ENCODE peak calls at places on chromosomes 11 and 22, in seven cellular contexts. K is transverse colon; V is CD8-positive, alpha-beta T cell; Y is fibroblast of lung; M is pancreas; N is substantia nigra; X is left ventricle myocardium inferior. C is an unnamed sample.

GRCh38 chr22:46829140-46829891 is 66.9 kb downstream of the TBC1D22A start:
- DNase-seq in K (no peak), V (no peak), Y (peak), M (no peak), N (no peak), X (no peak), C (no peak)

GRCh38 chr11:62400760-62401159 is 18.1 kb upstream of the SCGB1A1 start:
- DNase-seq in K (peak), V (no peak), Y (peak), M (no peak), N (no peak), X (peak), C (peak)

GRCh38 chr11:114215428-114215827 is 80.8 kb upstream of the NNMT start:
- DNase-seq in K (no peak), V (no peak), Y (no peak), M (no peak), N (no peak), X (no peak), C (no peak)

GRCh38 chr11:86916330-86916729 is 38.9 kb downstream of the FZD4 start:
- DNase-seq in K (no peak), V (no peak), Y (peak), M (no peak), N (no peak), X (no peak), C (no peak)

GRCh38 chr11:103863497-103863896 is 172.9 kb upstream of the DDI1 start:
- DNase-seq in K (no peak), V (no peak), Y (peak), M (no peak), N (no peak), X (no peak), C (no peak)

GRCh38 chr11:14411818-14412217 is 52.8 kb upstream of the RRAS2 start:
- DNase-seq in K (no peak), V (no peak), Y (peak), M (no peak), N (no peak), X (peak), C (no peak)

GRCh38 chr11:9719949-9720646 is 56.2 kb downstream of the SWAP70 start:
- DNase-seq in K (no peak), V (no peak), Y (no peak), M (no peak), N (no peak), X (no peak), C (no peak)

GRCh38 chr11:1837171-1838076 is 1.4 kb upstream of the TNNI2 start:
- DNase-seq in K (peak), V (peak), Y (peak), M (peak), N (no peak), X (peak), C (no peak)

GRCh38 chr11:95108159-95108611 is 18.5 kb downstream of the ENDOD1 start:
- DNase-seq in K (peak), V (no peak), Y (peak), M (no peak), N (no peak), X (peak), C (no peak)

GRCh38 chr22:35620624-35621245 is 3.6 kb upstream of the MB start:
- DNase-seq in K (no peak), V (no peak), Y (peak), M (no peak), N (no peak), X (no peak), C (no peak)

GRCh38 chr22:45332001-45332400 is 22.3 kb downstream of the FAM118A start:
- DNase-seq in K (no peak), V (no peak), Y (no peak), M (no peak), N (no peak), X (no peak), C (no peak)

GRCh38 chr11:36311926-36312592 is 16.0 kb downstream of the PRR5L start:
- DNase-seq in K (no peak), V (no peak), Y (peak), M (no peak), N (no peak), X (no peak), C (no peak)

GRCh38 chr11:3222941-3223905 is 4.6 kb upstream of the MRGPRG start:
- DNase-seq in K (peak), V (no peak), Y (no peak), M (no peak), N (no peak), X (no peak), C (no peak)

GRCh38 chr11:132910016-132910760 is 622.1 kb downstream of the OPCML start:
- DNase-seq in K (no peak), V (no peak), Y (no peak), M (no peak), N (no peak), X (no peak), C (no peak)

GRCh38 chr22:46349238-46349637 is 13.7 kb downstream of the TRMU start:
- DNase-seq in K (no peak), V (no peak), Y (no peak), M (peak), N (no peak), X (no peak), C (peak)

GRCh38 chr11:10305262-10305963 is 540 bp downstream of the ADM start:
- DNase-seq in K (peak), V (no peak), Y (peak), M (no peak), N (no peak), X (peak), C (no peak)

GRCh38 chr11:1839204-1839923 is 583 bp downstream of the TNNI2 start:
- DNase-seq in K (no peak), V (no peak), Y (no peak), M (no peak), N (no peak), X (peak), C (no peak)

GRCh38 chr11:26583550-26583949 is 11.5 kb upstream of the MUC15 start:
- DNase-seq in K (no peak), V (no peak), Y (no peak), M (no peak), N (no peak), X (no peak), C (no peak)

GRCh38 chr11:131977854-131978253 is 607.4 kb downstream of the NTM start:
- DNase-seq in K (no peak), V (no peak), Y (peak), M (no peak), N (no peak), X (no peak), C (no peak)

GRCh38 chr11:61670626-61671025 is 9.6 kb upstream of the DAGLA start:
- DNase-seq in K (no peak), V (no peak), Y (no peak), M (no peak), N (no peak), X (no peak), C (no peak)

GRCh38 chr11:88246680-88247079 is 71.4 kb upstream of the RAB38 start:
- DNase-seq in K (no peak), V (no peak), Y (peak), M (no peak), N (no peak), X (no peak), C (no peak)

GRCh38 chr11:3164138-3164539 is 971 bp downstream of the OSBPL5 start:
- DNase-seq in K (peak), V (no peak), Y (no peak), M (no peak), N (no peak), X (peak), C (no peak)

DNA sequence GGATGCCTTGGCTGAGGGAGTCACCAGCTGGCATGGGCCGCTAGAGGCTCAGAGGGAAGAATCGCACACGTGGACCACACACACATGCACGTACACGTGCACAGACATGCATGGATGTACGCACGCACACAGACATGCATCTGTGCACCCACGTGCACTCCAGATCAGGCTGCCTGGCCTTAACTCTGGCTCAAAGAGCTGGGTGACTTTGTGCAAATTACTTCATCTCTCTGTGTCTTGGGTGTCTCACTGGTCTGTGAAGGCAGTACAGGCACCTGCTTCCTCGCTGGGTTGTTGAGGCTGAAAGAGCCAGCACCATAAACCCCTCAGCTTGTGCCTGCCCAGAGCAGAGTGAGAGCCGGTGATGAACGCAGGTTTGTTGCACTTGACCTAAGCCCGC is 28.7 kb downstream of the TMPRSS6 start:
- DNase-seq in K (no peak), V (no peak), Y (no peak), M (no peak), N (no peak), X (no peak), C (no peak)
- H3K27ac ChIP-seq in K (no peak), V (peak), Y (no peak), M (no peak), N (no peak), X (no peak), C (no peak)

DNA sequence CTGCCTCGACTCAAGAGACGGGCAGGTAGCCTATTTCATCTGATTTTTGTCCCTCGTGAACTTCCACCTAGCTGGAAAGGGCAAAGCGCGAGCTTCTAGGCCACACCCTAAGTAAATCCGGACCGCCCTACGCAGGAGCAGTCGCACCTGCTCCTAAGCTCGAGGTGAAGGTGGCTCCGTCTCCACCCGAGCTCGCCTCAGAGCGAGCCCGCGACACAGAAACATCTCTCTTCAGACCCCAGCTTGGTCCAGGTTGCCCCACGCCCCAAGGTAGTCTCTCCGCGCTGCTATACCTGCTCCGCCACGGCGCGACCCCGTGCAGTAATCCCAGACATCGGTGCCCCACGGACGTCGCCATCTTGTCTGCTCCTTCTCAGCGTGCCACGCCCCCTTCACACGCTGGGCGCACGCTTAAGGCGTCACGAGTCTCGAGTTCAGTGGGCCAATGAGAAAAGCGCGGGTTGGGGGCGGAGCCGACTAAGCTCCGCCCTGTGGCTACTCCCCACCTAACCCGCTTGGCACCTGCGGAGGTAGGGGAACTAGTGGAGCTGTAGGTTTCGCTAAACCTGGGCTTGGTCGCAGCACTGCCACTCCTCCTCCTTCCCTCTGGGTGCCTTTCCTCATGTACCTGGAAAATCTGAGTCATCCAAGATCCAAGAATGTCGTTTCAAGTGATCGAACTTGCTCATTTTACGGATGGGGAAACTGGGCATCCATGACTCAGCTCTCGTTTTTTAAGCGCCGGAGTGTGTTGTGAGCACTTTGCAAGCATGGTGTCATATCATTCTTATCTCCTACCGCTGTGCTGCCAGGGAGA is at the start of gene PISD:
- DNase-seq in K (peak), V (peak), Y (peak), M (peak), N (peak), X (peak), C (peak)
- H3K27ac ChIP-seq in K (peak), V (peak), Y (peak), M (peak), N (peak), X (peak), C (peak)

GRCh38 chr22:22318723-22319465 is 74.3 kb downstream of the VPREB1 start:
- DNase-seq in K (no peak), V (no peak), Y (no peak), M (no peak), N (no peak), X (no peak), C (no peak)

DNA sequence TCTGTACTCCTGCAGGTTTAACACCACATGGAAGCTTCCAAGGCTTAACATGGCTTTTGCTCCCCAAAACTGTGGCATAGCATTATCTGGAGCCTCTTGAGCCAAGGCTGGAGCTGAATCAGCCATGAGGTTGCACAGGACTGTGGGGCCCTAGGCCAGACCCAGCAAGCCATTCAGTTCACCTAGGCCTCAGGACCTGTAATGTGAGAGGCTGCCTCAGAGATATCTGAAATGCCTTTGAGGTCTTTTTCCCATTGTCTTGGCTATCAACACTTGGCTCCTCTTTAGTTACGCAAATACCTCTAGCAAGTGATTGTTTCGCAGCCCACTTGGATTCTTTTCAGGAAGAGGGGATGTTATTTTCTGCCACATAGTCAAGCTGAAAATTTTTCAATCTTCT is 72.0 kb downstream of the VPREB1 start:
- DNase-seq in K (no peak), V (no peak), Y (no peak), M (no peak), N (no peak), X (no peak), C (no peak)
- H3K27ac ChIP-seq in K (no peak), V (no peak), Y (no peak), M (no peak), N (no peak), X (no peak), C (no peak)

DNA sequence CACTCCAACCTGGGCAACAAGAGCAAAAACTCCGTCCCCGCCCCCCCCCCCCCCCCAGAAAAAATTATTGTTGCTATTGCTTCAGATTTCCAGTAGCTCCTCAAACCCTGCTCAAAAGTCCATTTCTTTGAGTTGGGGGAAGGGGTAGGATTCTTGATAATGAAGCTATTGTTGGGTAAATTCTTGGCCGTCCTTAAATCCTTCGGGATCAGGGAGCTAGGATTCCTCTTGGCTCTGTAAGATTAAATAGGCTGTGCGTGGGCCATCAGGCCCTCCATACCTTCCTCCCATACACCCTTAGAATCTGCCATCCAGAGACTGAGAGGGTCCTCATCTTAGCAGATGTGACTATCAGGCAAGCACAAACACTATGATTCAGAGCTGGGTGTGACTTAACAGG is 16.4 kb downstream of the YWHAH start:
- DNase-seq in K (no peak), V (no peak), Y (no peak), M (no peak), N (no peak), X (no peak), C (no peak)
- H3K27ac ChIP-seq in K (no peak), V (no peak), Y (no peak), M (no peak), N (no peak), X (no peak), C (no peak)

GRCh38 chr11:76705834-76706233 is 35.3 kb upstream of the LRRC32 start:
- DNase-seq in K (no peak), V (no peak), Y (no peak), M (no peak), N (no peak), X (no peak), C (no peak)

GRCh38 chr11:76703707-76704106 is 33.2 kb upstream of the LRRC32 start:
- DNase-seq in K (no peak), V (no peak), Y (no peak), M (no peak), N (no peak), X (no peak), C (no peak)

GRCh38 chr11:76702378-76703128 is 32.0 kb upstream of the LRRC32 start:
- DNase-seq in K (no peak), V (no peak), Y (no peak), M (no peak), N (no peak), X (no peak), C (no peak)

GRCh38 chr11:76706667-76707066 is 36.1 kb upstream of the LRRC32 start:
- DNase-seq in K (no peak), V (no peak), Y (no peak), M (no peak), N (no peak), X (no peak), C (no peak)

GRCh38 chr11:76704171-76704948 is 33.8 kb upstream of the LRRC32 start:
- DNase-seq in K (no peak), V (no peak), Y (no peak), M (no peak), N (no peak), X (no peak), C (no peak)
- H3K27ac ChIP-seq in K (no peak), V (no peak), Y (no peak), M (no peak), N (no peak), X (no peak), C (no peak)

GRCh38 chr11:32331098-32331497 is 104.2 kb downstream of the WT1 start:
- DNase-seq in K (no peak), V (no peak), Y (peak), M (no peak), N (no peak), X (no peak), C (no peak)
- H3K27ac ChIP-seq in K (no peak), V (no peak), Y (no peak), M (no peak), N (no peak), X (no peak), C (no peak)

DNA sequence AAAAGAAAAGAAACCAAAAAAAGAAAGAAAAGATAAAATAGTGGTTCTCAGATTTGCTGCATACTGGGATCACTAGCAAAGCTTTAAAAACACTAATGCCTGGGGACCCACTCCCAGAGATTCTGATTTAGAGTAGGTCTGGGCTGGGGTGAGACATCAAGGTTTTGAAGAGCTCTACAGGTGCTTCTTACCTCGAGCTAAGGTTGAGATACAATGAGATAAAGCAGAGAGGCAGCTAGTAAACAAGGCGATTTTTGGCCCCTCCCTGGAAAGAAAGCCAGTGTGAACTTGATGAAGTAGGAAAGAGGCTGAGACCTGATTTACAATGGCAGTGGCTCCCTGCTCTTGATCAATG is 327.6 kb upstream of the CCDC90B start:
- DNase-seq in K (no peak), V (no peak), Y (no peak), M (no peak), N (no peak), X (no peak), C (no peak)
- H3K27ac ChIP-seq in K (no peak), V (no peak), Y (no peak), M (no peak), N (no peak), X (no peak), C (no peak)

GRCh38 chr22:30591588-30592359 is at the start of gene PES1:
- DNase-seq in K (peak), V (peak), Y (peak), M (peak), N (peak), X (peak), C (peak)
- H3K27ac ChIP-seq in K (peak), V (peak), Y (peak), M (peak), N (peak), X (peak), C (peak)

GRCh38 chr11:104984818-104985217 is 16.4 kb upstream of the CASP4 start:
- DNase-seq in K (no peak), V (no peak), Y (no peak), M (no peak), N (no peak), X (no peak), C (no peak)

DNA sequence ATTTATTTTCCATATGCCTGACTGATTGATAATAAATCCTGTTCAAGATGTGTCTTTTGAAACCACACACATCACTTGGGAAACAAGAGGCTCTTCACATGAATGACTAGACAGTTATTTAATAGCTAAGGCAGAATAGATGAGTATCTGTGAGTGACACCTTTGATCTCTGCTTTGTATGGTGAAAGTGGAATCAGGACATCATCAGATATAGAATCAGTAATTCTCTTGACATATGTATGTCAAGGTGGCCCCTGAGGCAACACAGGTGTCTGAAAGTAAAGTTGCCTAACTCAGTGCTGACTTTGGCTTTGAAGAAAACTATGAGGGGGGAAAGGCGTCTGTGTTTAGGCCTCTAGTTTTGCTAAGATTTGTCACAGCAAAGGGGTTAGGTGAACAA is 11.5 kb upstream of the CASP4 start:
- DNase-seq in K (no peak), V (no peak), Y (no peak), M (no peak), N (no peak), X (no peak), C (no peak)
- H3K27ac ChIP-seq in K (no peak), V (no peak), Y (no peak), M (no peak), N (no peak), X (no peak), C (no peak)

DNA sequence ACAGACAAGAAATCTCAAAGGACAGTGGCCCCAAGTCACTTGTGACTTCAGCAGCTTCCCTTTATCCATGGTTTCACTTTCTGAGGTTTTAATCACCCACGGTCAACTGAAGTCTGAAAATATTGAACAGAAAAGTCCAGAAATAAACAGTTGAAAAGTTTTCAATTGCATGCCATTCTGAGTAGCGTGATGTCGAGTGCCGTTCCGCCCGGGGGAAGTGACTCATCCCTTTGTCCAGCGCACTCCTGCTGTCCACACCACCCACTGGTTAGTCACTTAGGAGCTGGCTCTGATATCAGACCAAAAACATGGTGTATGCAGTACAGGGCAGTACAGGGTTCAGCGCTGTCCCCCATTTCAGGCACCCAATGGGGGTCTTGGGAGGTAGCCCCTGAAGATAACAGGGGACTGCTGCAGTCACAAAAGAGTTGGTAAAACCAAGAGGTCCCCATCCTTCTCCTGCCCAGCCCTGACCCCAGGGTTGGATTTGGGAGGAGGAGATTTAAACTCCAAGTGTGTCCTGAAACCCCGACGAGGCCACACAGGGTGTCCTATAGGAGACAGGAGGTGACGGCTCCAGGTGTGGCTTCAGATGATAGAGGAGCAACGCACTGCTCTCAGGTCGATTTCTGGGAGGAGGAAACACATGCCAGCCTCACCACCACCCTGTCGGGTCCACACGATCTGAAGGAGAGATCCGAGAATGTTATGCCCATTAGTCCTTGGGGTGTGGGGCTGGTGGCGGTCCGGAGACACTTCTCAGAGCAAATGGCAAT is 390.1 kb downstream of the CTTN start:
- DNase-seq in K (no peak), V (no peak), Y (peak), M (no peak), N (no peak), X (no peak), C (no peak)
- H3K27ac ChIP-seq in K (no peak), V (no peak), Y (peak), M (no peak), N (no peak), X (no peak), C (no peak)

C was measured in dorsolateral prefrontal cortex.